ENCODE peak calls at places on chromosome 20, in five cellular contexts. J is NCI-H460, Q is fibroblast of pulmonary artery, L is GM13976, R is ACHN. V is an unnamed sample.

GRCh38 chr20:40010483-40010882 is 678.6 kb downstream of the MAFB start:
- DNase-seq in J (no peak), R (no peak), L (no peak), Q (no peak), V (no peak)

GRCh38 chr20:51594206-51594998 is 51.9 kb upstream of the NFATC2 start:
- DNase-seq in R (no peak), Q (no peak), J (no peak), L (no peak), V (no peak)

GRCh38 chr20:17169575-17170136 is 57.2 kb upstream of the PCSK2 start:
- DNase-seq in Q (no peak), J (no peak), L (no peak), R (no peak), V (peak)

GRCh38 chr20:57680934-57681914 is 28.6 kb downstream of the PMEPA1 start:
- DNase-seq in Q (no peak), L (no peak), J (no peak), R (no peak), V (no peak)

GRCh38 chr20:57480444-57481152 is 44.3 kb downstream of the CTCFL start:
- DNase-seq in L (peak), Q (no peak), J (no peak), R (no peak), V (no peak)

GRCh38 chr20:859661-860294 is 26.3 kb downstream of the FAM110A start:
- DNase-seq in L (no peak), J (no peak), R (no peak), Q (no peak), V (no peak)

GRCh38 chr20:46635514-46636091 is 15.7 kb downstream of the SLC13A3 start:
- DNase-seq in J (no peak), L (no peak), R (no peak), Q (no peak), V (no peak)

GRCh38 chr20:41533537-41534136 is 84.5 kb downstream of the CHD6 start:
- DNase-seq in L (no peak), R (no peak), J (no peak), Q (no peak), V (peak)

GRCh38 chr20:16472045-16472872 is 101.0 kb downstream of the KIF16B start:
- DNase-seq in R (no peak), J (no peak), Q (peak), L (no peak), V (no peak)

GRCh38 chr20:64093013-64093503 is 8.9 kb upstream of the LKAAEAR1 start:
- DNase-seq in Q (no peak), R (no peak), J (no peak), L (no peak), V (no peak)

GRCh38 chr20:26214991-26215390 is 518.3 kb upstream of the ZNF337 start:
- DNase-seq in J (no peak), R (no peak), Q (no peak), L (no peak), V (no peak)

GRCh38 chr20:4383966-4384365 is 337.7 kb upstream of the PRND start:
- DNase-seq in J (peak), R (no peak), Q (peak), L (no peak), V (no peak)

GRCh38 chr20:3716195-3716834 is 3.9 kb upstream of the SIGLEC1 start:
- DNase-seq in R (peak), J (peak), Q (peak), L (peak), V (peak)

V was measured in COR-L47.